ENCODE peak calls at places on chromosomes 3 and 15, in ten cellular contexts. Y, G, X, Q, O, C, J, R, N and P are unnamed samples. For H3K36me3, the result is how much of the 10 kb centered on the place peaks cover.

GRCh38 chr3:49721861-49722781 is 1.6 kb downstream of the GMPPB start:
- DNase-seq in C (no peak), X (no peak), G (no peak), Y (no peak), J (no peak), Q (no peak), N (no peak), O (no peak), R (no peak), P (no peak)

GRCh38 chr15:81229596-81229995 is 32.9 kb downstream of the IL16 start:
- DNase-seq in C (no peak), Q (peak), J (no peak), G (peak), N (no peak), O (no peak), X (no peak), Y (no peak), R (no peak), P (peak)

GRCh38 chr3:46829699-46830208 is 33.5 kb downstream of the MYL3 start:
- DNase-seq in O (no peak), C (no peak), X (no peak), J (no peak), R (peak), N (no peak), G (no peak), Q (no peak), Y (no peak), P (no peak)

GRCh38 chr15:70254186-70254974 is 156.7 kb upstream of the TLE3 start:
- DNase-seq in G (peak), R (no peak), J (no peak), N (no peak), C (no peak), X (no peak), Y (no peak), Q (no peak), O (no peak), P (no peak)

GRCh38 chr3:124281453-124282316 is 289.8 kb upstream of the ROPN1 start:
- DNase-seq in X (peak), G (no peak), R (no peak), C (no peak), N (peak), J (no peak), O (no peak), Q (no peak), Y (no peak), P (no peak)

GRCh38 chr3:132753946-132754345 is 31.7 kb upstream of the NPHP3 start:
- DNase-seq in O (no peak), G (no peak), Q (no peak), X (no peak), R (no peak), N (no peak), J (no peak), C (no peak), Y (no peak), P (no peak)

GRCh38 chr3:82736696-82737277 is 975.3 kb upstream of the GBE1 start:
- DNase-seq in Y (no peak), J (no peak), C (no peak), X (no peak), G (no peak), Q (no peak), N (no peak), R (no peak), O (no peak), P (no peak)

GRCh38 chr15:100988297-100988696 is 69.1 kb downstream of the LRRK1 start:
- DNase-seq in O (no peak), Q (no peak), G (no peak), Y (no peak), X (no peak), R (no peak), N (no peak), C (no peak), J (no peak), P (no peak)

GRCh38 chr3:172410702-172411477 is 37.4 kb downstream of the GHSR start:
- DNase-seq in Q (no peak), C (no peak), X (no peak), J (no peak), G (no peak), R (no peak), Y (no peak), O (no peak), N (no peak), P (no peak)

GRCh38 chr15:48046813-48047483 is 73.8 kb upstream of the SLC24A5 start:
- DNase-seq in R (no peak), O (no peak), G (no peak), X (no peak), Y (no peak), C (peak), J (no peak), Q (no peak), N (no peak), P (no peak)

GRCh38 chr3:171255236-171255806 is 204.9 kb downstream of the TNIK start:
- DNase-seq in G (no peak), Y (no peak), Q (no peak), O (no peak), J (no peak), N (no peak), X (no peak), C (no peak), R (no peak), P (no peak)

GRCh38 chr3:4476507-4476906 is 9.4 kb upstream of the SUMF1 start:
- DNase-seq in C (no peak), J (no peak), Y (no peak), G (no peak), X (no peak), O (no peak), N (no peak), R (no peak), Q (no peak), P (no peak)

GRCh38 chr15:78461171-78461881 is 23.3 kb downstream of the IREB2 start:
- DNase-seq in N (no peak), J (no peak), Q (no peak), X (no peak), G (no peak), O (no peak), C (no peak), R (peak), Y (no peak), P (no peak)

GRCh38 chr15:43440721-43441281 is 52.2 kb downstream of the TP53BP1 start:
- DNase-seq in O (peak), G (no peak), X (peak), C (peak), R (no peak), Q (peak), N (peak), Y (peak), J (no peak), P (peak)

GRCh38 chr3:106711650-106712049 is 665.6 kb upstream of the CCDC54 start:
- DNase-seq in J (no peak), X (peak), N (no peak), Q (no peak), C (no peak), G (no peak), O (no peak), R (no peak), Y (no peak), P (no peak)

GRCh38 chr3:102531686-102532085 is 96.9 kb downstream of the ZPLD1 start:
- DNase-seq in J (no peak), C (no peak), G (no peak), N (no peak), O (no peak), R (no peak), Y (no peak), X (no peak), Q (no peak), P (no peak)

GRCh38 chr3:168157301-168157700 is 61.6 kb upstream of the GOLIM4 start:
- DNase-seq in R (no peak), C (no peak), Y (no peak), O (no peak), Q (no peak), G (no peak), N (peak), J (no peak), X (no peak), P (no peak)

GRCh38 chr15:33045066-33045810 is 149.3 kb downstream of the FMN1 start:
- DNase-seq in O (no peak), R (no peak), C (no peak), Y (no peak), X (peak), J (no peak), N (no peak), G (peak), Q (no peak), P (no peak)

GRCh38 chr15:40769310-40770146 is at the start of gene C15orf62:
- DNase-seq in Q (peak), Y (peak), G (peak), R (peak), C (no peak), J (no peak), X (peak), O (no peak), N (peak), P (no peak)

GRCh38 chr3:9123849-9124248 is 125.6 kb downstream of the SRGAP3 start:
- DNase-seq in G (no peak), R (no peak), Q (peak), Y (no peak), C (no peak), J (no peak), X (no peak), N (no peak), O (no peak), P (no peak)

GRCh38 chr3:5431811-5432378 is 244.4 kb downstream of the EDEM1 start:
- DNase-seq in J (no peak), G (no peak), X (no peak), C (no peak), Y (no peak), O (no peak), N (peak), Q (no peak), R (no peak), P (no peak)

GRCh38 chr3:102574355-102574754 is 139.5 kb downstream of the ZPLD1 start:
- DNase-seq in N (no peak), X (no peak), R (no peak), C (no peak), G (no peak), Q (no peak), J (no peak), Y (no peak), O (no peak), P (no peak)

GRCh38 chr3:185422677-185423076 is 59.7 kb downstream of the MAP3K13 start:
- DNase-seq in J (no peak), Q (no peak), R (no peak), G (no peak), O (no peak), N (no peak), Y (no peak), X (no peak), C (no peak), P (no peak)

GRCh38 chr15:70195808-70196304 is 98.1 kb upstream of the TLE3 start:
- DNase-seq in O (no peak), C (no peak), G (peak), X (peak), Y (peak), N (peak), R (no peak), Q (peak), J (no peak), P (peak)

GRCh38 chr15:40098489-40099261 is 10.0 kb downstream of the BMF start:
- DNase-seq in X (peak), C (no peak), O (peak), Y (peak), Q (peak), R (peak), J (peak), G (peak), N (peak), P (peak)

GRCh38 chr3:123880998-123881561 is 3.1 kb downstream of the MYLK start:
- DNase-seq in Q (peak), N (peak), O (no peak), C (no peak), J (no peak), G (peak), R (no peak), X (peak), Y (no peak), P (no peak)

GRCh38 chr15:33138000-33138399 is 56.5 kb downstream of the FMN1 start:
- DNase-seq in J (no peak), Y (no peak), O (no peak), X (peak), C (no peak), N (no peak), Q (no peak), G (no peak), R (no peak), P (no peak)

GRCh38 chr15:26866298-26867198 is at the start of gene GABRA5:
- DNase-seq in X (peak), O (no peak), J (no peak), Q (no peak), Y (no peak), N (peak), C (peak), R (no peak), G (no peak), P (no peak)

GRCh38 chr15:78175333-78175732 is 26.2 kb downstream of the IDH3A start:
- DNase-seq in Q (no peak), Y (no peak), C (no peak), R (no peak), N (no peak), X (no peak), J (no peak), G (no peak), O (no peak), P (no peak)

GRCh38 chr15:28017423-28017924 is 81.6 kb downstream of the OCA2 start:
- DNase-seq in O (no peak), Q (no peak), Y (no peak), C (peak), X (no peak), G (no peak), J (no peak), R (no peak), N (peak), P (no peak)

GRCh38 chr3:105868450-105868744 is 415 bp downstream of the CBLB start:
- DNase-seq in X (peak), R (no peak), O (no peak), N (peak), Q (peak), J (peak), Y (peak), C (peak), G (peak), P (peak)

GRCh38 chr3:111246967-111247760 is 175.5 kb downstream of the NECTIN3 start:
- DNase-seq in J (no peak), R (no peak), X (peak), Q (peak), G (no peak), N (no peak), O (no peak), C (no peak), Y (no peak), P (no peak)

GRCh38 chr15:82624438-82624837 is 22.7 kb downstream of the CPEB1 start:
- DNase-seq in O (no peak), Q (no peak), Y (no peak), X (no peak), N (no peak), C (no peak), G (no peak), J (no peak), R (no peak), P (no peak)

GRCh38 chr3:125403789-125404188 is 28.7 kb upstream of the ZNF148 start:
- DNase-seq in J (no peak), X (peak), C (no peak), G (no peak), Q (peak), R (no peak), N (no peak), O (no peak), Y (no peak), P (no peak)

DNA sequence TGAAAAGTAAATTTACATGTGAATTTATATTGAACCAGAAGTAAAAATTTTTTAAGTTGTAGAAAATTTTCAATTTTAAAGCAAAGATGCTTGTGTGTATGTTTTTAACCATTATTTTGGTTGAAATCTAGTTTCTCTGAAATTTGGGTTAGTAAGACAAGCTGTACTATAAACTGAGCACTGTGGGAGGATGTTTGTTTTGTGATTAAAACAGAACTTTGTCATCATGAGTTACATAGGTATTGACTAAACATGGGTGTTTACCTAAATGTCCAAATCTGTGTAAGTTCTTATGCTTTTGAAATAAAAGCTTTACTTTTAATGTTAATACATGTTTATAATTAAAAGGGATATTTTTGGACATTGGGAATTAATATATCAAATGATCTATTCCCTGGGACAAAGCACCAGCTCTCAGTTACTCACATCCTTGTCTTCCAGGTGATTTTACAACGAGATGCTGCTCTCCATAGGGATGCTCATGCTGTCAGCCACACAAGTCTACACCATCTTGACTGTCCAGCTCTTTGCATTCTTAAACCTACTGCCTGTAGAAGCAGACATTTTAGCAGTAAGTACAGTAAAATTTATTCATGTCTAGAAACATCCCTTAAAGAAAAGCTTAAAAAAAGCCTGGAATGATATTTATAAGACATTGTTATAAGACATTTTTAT is 32.7 kb downstream of the RNF13 start:
- DNase-seq in Y (no peak), C (no peak), N (no peak), Q (no peak), G (no peak), R (no peak), J (no peak), X (peak), O (peak), P (no peak)
- H3K36me3 ChIP-seq in Y (under half), C (under half), N (under half), Q (under half), G (under half), R (under half), J (under half), X (under half), O (under half), P (under half)

GRCh38 chr3:52225452-52226228 is at the start of gene TLR9:
- DNase-seq in Y (no peak), O (no peak), R (no peak), G (no peak), X (no peak), Q (no peak), J (no peak), N (no peak), C (no peak), P (no peak)
- H3K36me3 ChIP-seq in Y (under half), O (under half), R (under half), G (under half), X (under half), Q (under half), J (under half), N (under half), C (under half), P (under half)

GRCh38 chr3:14451844-14452533 is 49.6 kb downstream of the SLC6A6 start:
- DNase-seq in G (peak), Y (peak), C (no peak), J (no peak), O (no peak), N (peak), X (peak), R (no peak), Q (peak), P (peak)

GRCh38 chr3:14452676-14453367 is 50.4 kb downstream of the SLC6A6 start:
- DNase-seq in N (peak), O (no peak), X (peak), G (peak), Q (peak), C (no peak), Y (peak), R (no peak), J (no peak), P (peak)

GRCh38 chr3:14450922-14451606 is 48.7 kb downstream of the SLC6A6 start:
- DNase-seq in N (no peak), O (no peak), G (no peak), J (no peak), C (no peak), R (no peak), Y (no peak), X (no peak), Q (no peak), P (no peak)

GRCh38 chr3:14448756-14449728 is 46.6 kb downstream of the SLC6A6 start:
- DNase-seq in Y (no peak), R (no peak), C (no peak), G (no peak), X (no peak), J (no peak), O (no peak), Q (no peak), N (no peak), P (no peak)

GRCh38 chr3:14450506-14450905 is 48.1 kb downstream of the SLC6A6 start:
- DNase-seq in J (no peak), R (no peak), C (no peak), O (no peak), X (no peak), Q (no peak), N (no peak), Y (no peak), G (no peak), P (no peak)
- H3K36me3 ChIP-seq in J (half or more), R (under half), C (half or more), O (under half), X (under half), Q (under half), N (under half), Y (under half), G (under half), P (under half)

GRCh38 chr3:65489253-65489652 is 549.5 kb downstream of the MAGI1 start:
- DNase-seq in Q (no peak), G (no peak), N (no peak), O (no peak), Y (no peak), C (no peak), J (no peak), R (no peak), X (no peak), P (no peak)

GRCh38 chr3:65481085-65481484 is 557.6 kb downstream of the MAGI1 start:
- DNase-seq in N (no peak), Y (no peak), R (no peak), G (no peak), X (no peak), C (no peak), O (no peak), Q (no peak), J (no peak), P (no peak)

GRCh38 chr3:65483475-65483874 is 555.2 kb downstream of the MAGI1 start:
- DNase-seq in X (no peak), Y (peak), N (peak), C (no peak), O (no peak), R (no peak), Q (no peak), J (no peak), G (peak), P (no peak)

GRCh38 chr3:65485826-65486592 is 552.7 kb downstream of the MAGI1 start:
- DNase-seq in X (peak), R (no peak), O (no peak), G (no peak), N (no peak), C (no peak), Y (no peak), Q (no peak), J (no peak), P (no peak)

DNA sequence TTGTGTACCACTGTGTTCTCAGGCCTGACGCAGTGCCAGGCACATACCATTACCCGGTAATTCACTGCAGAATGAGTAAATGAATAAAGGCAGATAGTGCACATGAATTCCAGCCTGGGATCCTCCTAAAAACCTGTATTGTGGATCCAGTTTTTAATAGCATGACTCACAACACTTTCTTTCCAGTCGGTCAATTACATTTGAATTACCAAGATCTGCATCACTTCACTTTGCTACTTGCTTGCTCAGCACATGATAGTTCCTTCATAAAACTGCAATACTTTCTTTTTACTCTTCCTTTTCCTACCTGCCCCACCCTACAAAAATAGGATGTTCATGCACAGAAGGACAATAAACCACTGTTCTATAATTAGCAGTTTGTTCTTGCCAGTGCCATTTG is 553.8 kb downstream of the MAGI1 start:
- DNase-seq in J (no peak), G (no peak), Y (no peak), R (no peak), Q (no peak), O (no peak), X (no peak), C (no peak), N (no peak), P (no peak)
- H3K36me3 ChIP-seq in J (under half), G (under half), Y (under half), R (under half), Q (under half), O (under half), X (under half), C (under half), N (under half), P (under half)

GRCh38 chr3:10215578-10216368 is 32.5 kb upstream of the TATDN2 start:
- DNase-seq in C (no peak), N (no peak), Q (no peak), O (no peak), Y (no peak), R (no peak), J (no peak), X (no peak), G (no peak), P (no peak)
- H3K36me3 ChIP-seq in C (under half), N (under half), Q (under half), O (under half), Y (under half), R (under half), J (under half), X (under half), G (under half), P (under half)